ENCODE peak calls at places on chromosome 17, in nine cellular contexts. J is lung microvascular endothelial cell; X is H9; N is activated naive CD8-positive, alpha-beta T cell treated with anti-CD3 and anti-CD28 coated beads, Interleukin-2, amount 50 U/mL, for 16 hours; P is T-helper 17 cell; L is heart right ventricle; B is heart left ventricle; V is RCC 7860; E is NCI-H748 treated with DMSO at 0.1 percent for 48 hours. M is an unnamed sample.

GRCh38 chr17:73064084-73064938 is 28.2 kb downstream of the SLC39A11 start:
- DNase-seq in E (no peak), P (no peak), V (no peak), J (no peak), N (no peak), X (no peak), B (peak), L (no peak), M (peak)

GRCh38 chr17:49107211-49107557 is 25.4 kb upstream of the B4GALNT2 start:
- DNase-seq in N (no peak), B (no peak), V (no peak), X (no peak), P (no peak), L (no peak), E (no peak), J (no peak), M (no peak)

GRCh38 chr17:70144260-70144846 is 25.0 kb upstream of the KCNJ2 start:
- DNase-seq in V (no peak), J (peak), E (peak), P (no peak), B (no peak), X (no peak), L (no peak), N (no peak), M (no peak)

GRCh38 chr17:48539177-48539576 is 5.7 kb downstream of the HOXB2 start:
- DNase-seq in V (peak), X (no peak), J (peak), E (no peak), P (no peak), N (no peak), B (no peak), L (no peak), M (no peak)

GRCh38 chr17:40242774-40243173 is 23.7 kb downstream of the WIPF2 start:
- DNase-seq in J (no peak), E (no peak), B (no peak), L (no peak), V (no peak), P (no peak), X (no peak), N (no peak), M (no peak)

GRCh38 chr17:39929657-39930407 is 2.3 kb downstream of the LRRC3C start:
- DNase-seq in N (no peak), J (peak), P (no peak), V (peak), X (no peak), L (no peak), B (no peak), E (no peak), M (no peak)

GRCh38 chr17:60422162-60422665 is at the start of gene CHCT1:
- DNase-seq in J (no peak), V (no peak), P (no peak), E (no peak), N (no peak), X (peak), B (no peak), L (peak), M (no peak)

GRCh38 chr17:13561606-13562270 is 40.0 kb downstream of the HS3ST3A1 start:
- DNase-seq in X (no peak), L (no peak), E (no peak), B (no peak), N (no peak), V (peak), P (no peak), J (no peak), M (no peak)

GRCh38 chr17:557371-557770 is 157.3 kb downstream of the VPS53 start:
- DNase-seq in J (peak), E (no peak), L (no peak), V (no peak), B (no peak), N (no peak), P (no peak), X (no peak), M (no peak)

GRCh38 chr17:31678431-31678830 is 180.6 kb downstream of the COPRS start:
- DNase-seq in L (no peak), B (no peak), V (no peak), J (no peak), E (no peak), P (no peak), N (no peak), X (peak), M (no peak)

GRCh38 chr17:8857919-8858318 is 9.6 kb downstream of the PIK3R6 start:
- DNase-seq in X (peak), V (no peak), B (peak), P (no peak), E (peak), L (no peak), J (no peak), N (no peak), M (no peak)

GRCh38 chr17:14459955-14460354 is 159.1 kb downstream of the HS3ST3B1 start:
- DNase-seq in J (no peak), N (no peak), V (no peak), L (no peak), X (no peak), B (no peak), E (no peak), P (no peak), M (no peak)